ENCODE peak calls at places on chromosomes 13 and 19, in ten cellular contexts. N is body of pancreas, Z is heart left ventricle, T is uterus, P is Peyer's patch, M is suprapubic skin, L is stomach, D is adrenal gland, R is sigmoid colon, B is thyroid gland. X is an unnamed sample.

GRCh38 chr13:29502391-29503008 is 93.0 kb downstream of the SLC7A1 start:
- DNase-seq in N (no peak), Z (no peak), T (no peak), P (no peak), M (no peak), L (no peak), D (no peak), R (no peak), B (no peak), X (no peak)

GRCh38 chr19:9309974-9310446 is 372 bp upstream of the ZNF699 start:
- DNase-seq in N (peak), Z (peak), T (peak), P (peak), M (peak), L (peak), D (peak), R (peak), B (peak), X (peak)

GRCh38 chr13:87669379-87669978 is 1.7 kb upstream of the SLITRK5 start:
- DNase-seq in N (no peak), Z (no peak), T (no peak), P (no peak), M (no peak), L (no peak), D (no peak), R (no peak), B (peak), X (no peak)

GRCh38 chr13:97125051-97125809 is 96.9 kb upstream of the MBNL2 start:
- DNase-seq in N (peak), Z (no peak), T (peak), P (peak), M (peak), L (no peak), D (peak), R (peak), B (peak), X (no peak)

GRCh38 chr19:41795031-41795461 is 1.3 kb upstream of the CEACAM3 start:
- DNase-seq in N (peak), Z (no peak), T (no peak), P (peak), M (no peak), L (peak), D (peak), R (no peak), B (peak), X (no peak)

GRCh38 chr19:47561440-47562045 is 11.4 kb downstream of the ZNF541 start:
- DNase-seq in N (no peak), Z (no peak), T (no peak), P (no peak), M (no peak), L (no peak), D (no peak), R (no peak), B (no peak), X (no peak)

GRCh38 chr19:47024502-47024901 is 4.9 kb downstream of the NPAS1 start:
- DNase-seq in N (no peak), Z (no peak), T (no peak), P (no peak), M (no peak), L (no peak), D (no peak), R (no peak), B (no peak), X (no peak)

GRCh38 chr19:41956621-41957020 is 2.5 kb downstream of the RABAC1 start:
- DNase-seq in N (no peak), Z (no peak), T (no peak), P (no peak), M (no peak), L (no peak), D (no peak), R (no peak), B (no peak), X (no peak)

GRCh38 chr19:35120492-35120891 is 4.9 kb downstream of the FXYD3 start:
- DNase-seq in N (peak), Z (no peak), T (no peak), P (peak), M (no peak), L (no peak), D (no peak), R (no peak), B (no peak), X (peak)

GRCh38 chr13:20118268-20119140 is 42.3 kb downstream of the GJA3 start:
- DNase-seq in N (peak), Z (peak), T (peak), P (peak), M (no peak), L (peak), D (peak), R (peak), B (peak), X (peak)

GRCh38 chr19:58229255-58229639 is 533 bp downstream of the ZNF544 start:
- DNase-seq in N (no peak), Z (no peak), T (no peak), P (no peak), M (no peak), L (no peak), D (no peak), R (no peak), B (peak), X (no peak)

GRCh38 chr13:76552373-76552772 is 333.8 kb downstream of the KCTD12 start:
- DNase-seq in N (no peak), Z (no peak), T (no peak), P (no peak), M (no peak), L (no peak), D (no peak), R (no peak), B (no peak), X (no peak)

GRCh38 chr19:5093297-5093858 is 124.5 kb downstream of the KDM4B start:
- DNase-seq in N (peak), Z (peak), T (no peak), P (no peak), M (no peak), L (peak), D (peak), R (no peak), B (no peak), X (no peak)

GRCh38 chr13:50942630-50943311 is 33.2 kb downstream of the RNASEH2B start:
- DNase-seq in N (no peak), Z (no peak), T (no peak), P (no peak), M (no peak), L (no peak), D (no peak), R (no peak), B (no peak), X (no peak)

DNA sequence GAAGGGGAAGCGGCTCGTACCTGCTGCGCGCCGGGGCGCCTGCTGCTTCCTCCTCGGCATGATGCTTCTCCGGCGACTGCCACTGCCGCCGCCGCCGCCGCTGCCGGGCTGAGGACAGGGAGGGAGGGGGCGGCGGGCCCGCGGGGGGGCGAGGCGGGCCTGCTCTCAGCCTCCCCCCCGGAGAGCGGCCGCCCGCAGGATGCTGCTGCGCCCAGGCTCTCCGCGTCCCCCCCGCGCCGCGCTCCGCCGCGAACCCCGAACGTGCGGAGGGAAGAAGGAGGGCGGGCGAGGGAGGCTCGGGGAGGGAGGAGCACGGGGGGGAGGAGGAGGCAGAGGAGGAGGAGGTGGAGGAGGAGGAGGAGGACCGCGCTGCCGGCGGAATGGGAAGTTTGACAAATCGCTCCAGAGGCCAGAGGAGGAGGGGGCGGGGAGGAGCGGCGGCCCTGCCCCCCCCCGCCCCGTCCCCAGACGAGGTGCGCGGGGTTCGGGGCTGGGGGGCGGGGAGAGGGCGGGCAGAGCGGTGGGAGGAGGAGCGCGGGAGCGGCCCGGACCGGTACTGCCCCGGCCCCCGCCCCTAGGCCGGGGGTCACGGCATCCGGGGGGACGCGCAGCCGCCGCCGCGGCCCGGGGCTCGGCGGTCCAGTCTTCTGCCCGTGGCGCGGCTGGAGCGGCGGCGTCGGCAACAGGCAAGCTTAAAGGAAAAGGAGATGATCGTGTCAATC is at the start of gene TSHZ3:
- DNase-seq in N (peak), Z (peak), T (peak), P (peak), M (peak), L (peak), D (peak), R (peak), B (peak), X (peak)
- TF ChIP-seq POLR2A in N (no peak), Z (no peak), T (no peak), P (no peak), M (no peak), L (no peak), D (no peak), R (no peak), B (peak), X (peak)

GRCh38 chr13:98675837-98676236 is 76.6 kb downstream of the SLC15A1 start:
- DNase-seq in N (no peak), Z (no peak), T (no peak), P (no peak), M (no peak), L (no peak), D (no peak), R (no peak), B (no peak), X (no peak)
- TF ChIP-seq POLR2A in N (no peak), Z (no peak), T (no peak), P (no peak), M (no peak), L (no peak), D (no peak), R (no peak), B (no peak), X (no peak)

DNA sequence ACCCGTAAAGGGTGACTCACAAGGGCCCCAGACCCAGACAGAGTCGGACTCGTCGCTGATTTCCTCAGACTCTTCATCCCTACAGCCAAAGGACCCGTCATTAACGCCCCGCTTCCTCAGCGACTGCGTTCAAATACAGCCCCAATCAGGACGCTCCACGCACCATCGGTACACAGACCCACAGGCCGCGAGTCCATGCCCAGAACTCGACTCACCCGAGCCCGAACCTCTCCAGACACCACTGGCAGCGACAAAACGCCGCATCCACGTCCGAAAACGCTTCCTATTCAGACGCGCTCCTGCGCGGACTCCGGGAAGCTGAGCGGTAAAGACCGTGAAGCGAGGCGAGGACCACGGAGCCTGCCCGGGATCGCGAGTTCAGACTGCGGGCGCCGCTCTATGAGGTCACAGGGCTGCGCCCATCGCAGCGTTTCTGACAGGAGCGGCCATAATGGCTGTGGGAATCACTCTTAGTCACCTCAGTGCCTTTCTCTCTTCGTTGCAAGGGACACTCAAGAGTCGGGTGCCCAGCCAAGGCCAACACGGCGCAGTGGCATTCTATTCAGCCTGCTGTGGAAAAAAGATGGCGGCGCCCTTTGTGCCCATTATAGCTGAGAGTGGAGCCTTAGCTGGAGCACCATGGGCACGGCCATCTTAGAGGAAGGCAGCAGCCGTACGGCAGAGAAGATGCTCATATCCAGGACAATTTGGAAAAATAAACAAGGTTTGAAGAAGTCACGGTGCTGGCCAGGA is at the start of gene ZNF614:
- DNase-seq in N (peak), Z (peak), T (peak), P (peak), M (peak), L (peak), D (peak), R (peak), B (peak), X (peak)
- TF ChIP-seq POLR2A in N (no peak), Z (peak), T (peak), P (peak), M (no peak), L (no peak), D (peak), R (peak), B (peak), X (peak)

DNA sequence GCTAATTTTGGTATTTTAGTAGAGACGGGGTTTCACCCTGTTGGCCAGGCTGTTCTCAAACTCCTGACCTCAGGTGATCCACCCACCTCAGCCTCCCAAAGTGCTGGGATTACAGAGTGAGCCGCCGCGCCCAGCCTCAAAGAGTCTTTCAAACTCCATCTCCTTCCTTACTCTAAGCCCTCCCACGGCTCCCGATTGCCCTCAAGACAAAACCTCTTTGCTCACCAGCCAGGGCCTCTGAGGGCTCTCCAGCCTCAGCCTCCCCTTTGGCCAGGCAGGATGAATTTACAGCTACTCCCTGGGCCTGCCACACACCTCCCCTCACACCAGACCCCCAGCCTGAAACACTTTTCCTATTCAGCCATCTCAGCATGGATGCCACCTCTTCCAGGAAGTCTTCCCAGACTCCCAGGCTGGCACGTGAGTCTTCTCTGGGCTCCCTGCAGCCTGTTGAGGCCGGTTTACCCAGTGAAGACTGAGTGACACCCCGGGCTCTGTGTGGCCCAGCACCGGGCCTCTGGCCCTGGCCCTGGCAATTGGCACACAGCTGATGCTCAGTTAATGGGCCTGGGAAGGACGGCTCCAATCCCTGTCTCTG is 7.6 kb downstream of the PRSS57 start:
- DNase-seq in N (no peak), Z (no peak), T (no peak), P (no peak), M (no peak), L (no peak), D (no peak), R (no peak), B (no peak), X (no peak)
- TF ChIP-seq POLR2A in N (no peak), Z (no peak), T (no peak), P (no peak), M (no peak), L (no peak), D (no peak), R (no peak), B (no peak), X (no peak)

GRCh38 chr13:114226088-114226487 is 8.6 kb upstream of the CDC16 start:
- DNase-seq in N (peak), Z (no peak), T (no peak), P (no peak), M (no peak), L (no peak), D (no peak), R (no peak), B (no peak), X (no peak)

GRCh38 chr13:114219406-114219805 is 15.3 kb upstream of the CDC16 start:
- DNase-seq in N (no peak), Z (no peak), T (no peak), P (no peak), M (no peak), L (no peak), D (no peak), R (no peak), B (no peak), X (no peak)

GRCh38 chr13:114225610-114226009 is 9.1 kb upstream of the CDC16 start:
- DNase-seq in N (no peak), Z (no peak), T (no peak), P (no peak), M (no peak), L (no peak), D (no peak), R (no peak), B (no peak), X (no peak)

GRCh38 chr13:114224201-114224600 is 10.5 kb upstream of the CDC16 start:
- DNase-seq in N (no peak), Z (no peak), T (no peak), P (no peak), M (no peak), L (no peak), D (no peak), R (no peak), B (no peak), X (no peak)

DNA sequence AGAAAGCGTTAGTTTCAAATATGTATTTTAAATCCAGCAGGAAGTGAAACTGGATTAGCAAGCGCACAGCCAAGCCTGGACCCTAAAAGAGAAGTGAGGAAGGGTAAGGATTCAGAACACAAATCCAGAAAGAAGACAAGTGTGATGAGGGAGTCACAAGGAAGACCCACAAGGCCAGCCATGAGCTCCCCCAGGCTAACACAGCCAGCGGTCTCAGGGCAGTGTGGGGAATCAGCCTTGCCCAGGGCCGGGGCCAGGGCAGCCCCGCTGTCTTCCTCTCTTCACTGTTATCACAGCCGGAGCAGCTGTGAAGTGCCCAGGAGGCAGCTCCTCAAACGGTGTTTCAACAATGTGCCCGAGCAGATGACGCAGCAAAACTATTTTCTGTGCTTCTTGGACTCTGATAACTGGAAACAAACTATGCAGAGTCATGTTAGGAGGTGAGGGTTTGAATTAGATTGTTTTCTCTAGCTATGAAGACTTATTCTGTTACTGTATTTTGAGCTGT is 12.2 kb upstream of the CDC16 start:
- DNase-seq in N (peak), Z (no peak), T (no peak), P (no peak), M (no peak), L (no peak), D (no peak), R (no peak), B (peak), X (no peak)
- TF ChIP-seq POLR2A in N (no peak), Z (no peak), T (no peak), P (no peak), M (no peak), L (no peak), D (no peak), R (no peak), B (no peak), X (no peak)

X was measured in H54.